ENCODE peak calls at places on chromosome 5, in five cellular contexts. F is GM23248, W is mammary epithelial cell, J is H9, G is neural progenitor cell. O is an unnamed sample.

GRCh38 chr5:168693883-168694282 is 114.7 kb upstream of the PANK3 start:
- DNase-seq in G (no peak), J (no peak), W (no peak), F (no peak), O (no peak)

GRCh38 chr5:80181618-80182211 is 74.1 kb downstream of the SERINC5 start:
- DNase-seq in F (no peak), G (no peak), W (peak; percentile 75), J (no peak), O (peak; percentile 91)

GRCh38 chr5:111653408-111653807 is 103.6 kb downstream of the NREP start:
- DNase-seq in F (no peak), J (no peak), W (no peak), G (no peak), O (no peak)

GRCh38 chr5:5421149-5421960 is 1.1 kb upstream of the ICE1 start:
- DNase-seq in J (no peak), W (peak; percentile 4), G (no peak), F (peak; percentile 48), O (peak; percentile 51)

GRCh38 chr5:104265531-104266130 is 703.0 kb upstream of the NUDT12 start:
- DNase-seq in F (no peak), J (no peak), W (no peak), G (peak; percentile 29), O (no peak)

GRCh38 chr5:111680737-111681413 is 76.1 kb downstream of the NREP start:
- DNase-seq in G (no peak), W (peak; percentile 96), J (no peak), F (peak; percentile 93), O (no peak)

GRCh38 chr5:77101298-77101697 is 14.2 kb upstream of the ZBED3 start:
- DNase-seq in F (peak; percentile 91), W (peak; percentile 76), G (no peak), J (no peak), O (no peak)

GRCh38 chr5:91499943-91500531 is 116.9 kb upstream of the ARRDC3 start:
- DNase-seq in G (peak; percentile 70), W (peak; percentile 29), J (no peak), F (peak; percentile 63), O (peak; percentile 54)

GRCh38 chr5:143086851-143087637 is 316.4 kb downstream of the NR3C1 start:
- DNase-seq in G (no peak), F (peak; percentile 71), J (no peak), W (peak; percentile 78), O (no peak)

GRCh38 chr5:36398137-36398536 is 96.4 kb upstream of the RANBP3L start:
- DNase-seq in J (no peak), F (peak; percentile 56), W (peak; percentile 19), G (peak; percentile 47), O (no peak)

GRCh38 chr5:179623906-179624741 is 653 bp upstream of the HNRNPH1 start:
- DNase-seq in W (peak; percentile 83), F (peak; percentile 93), G (peak; percentile 88), J (no peak), O (no peak)

GRCh38 chr5:179624841-179625271 is 1.4 kb upstream of the HNRNPH1 start:
- DNase-seq in J (peak; percentile 39), G (no peak), F (no peak), W (no peak), O (no peak)

GRCh38 chr5:179621551-179621971 is 1.9 kb downstream of the HNRNPH1 start:
- DNase-seq in J (no peak), W (no peak), F (no peak), G (no peak), O (peak; percentile 15)

GRCh38 chr5:179620703-179621350 is 2.6 kb downstream of the HNRNPH1 start:
- DNase-seq in F (peak; percentile 53), W (peak; percentile 19), J (no peak), G (no peak), O (no peak)

DNA sequence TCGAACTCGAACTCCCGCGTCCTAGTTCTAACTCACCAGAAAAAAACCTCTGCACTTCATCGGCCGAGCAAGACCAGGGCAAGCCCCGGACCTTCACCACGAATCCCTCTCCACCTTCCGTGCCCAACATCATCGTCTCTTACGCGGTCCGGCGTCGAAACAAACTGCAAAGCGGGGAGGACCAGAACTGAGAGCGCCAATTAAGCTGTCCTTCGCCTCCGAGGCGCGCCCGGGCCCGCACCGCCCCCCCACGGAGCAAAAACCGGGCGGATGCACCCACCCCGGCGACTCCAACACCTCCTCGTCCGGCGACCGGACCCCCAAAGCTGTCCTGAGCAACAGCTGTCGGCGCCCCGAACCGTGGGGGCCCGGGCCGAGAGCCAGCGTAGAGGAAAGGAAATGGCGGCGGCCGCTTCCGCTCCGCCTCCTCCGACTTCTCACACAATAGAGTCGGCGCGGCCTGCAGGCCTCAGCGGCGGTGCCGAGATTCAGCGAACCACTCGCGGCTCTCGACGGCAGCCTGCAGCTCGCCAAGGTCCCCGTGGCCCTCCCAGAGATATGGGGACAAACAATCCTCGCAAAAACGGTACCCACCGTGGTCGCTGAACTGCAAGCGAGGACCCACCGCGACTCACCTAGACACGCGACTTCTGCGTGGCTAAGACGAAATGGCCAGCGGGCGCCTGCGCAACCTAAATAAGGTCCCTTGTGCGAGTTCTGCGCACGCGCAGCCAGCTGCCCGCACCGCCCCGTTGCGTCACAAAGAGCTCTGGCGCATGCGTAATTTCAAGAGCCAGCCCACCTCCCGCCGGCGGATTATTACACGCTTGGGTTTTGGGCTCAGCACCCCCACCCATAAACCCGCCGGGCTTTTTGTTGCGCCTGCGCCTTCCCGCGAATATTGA is at the start of gene HNRNPH1:
- DNase-seq in W (peak; percentile 97), J (peak; percentile 95), F (peak; percentile 99), G (peak; percentile 98), O (peak; percentile 99)
- H3K4me2 ChIP-seq in W (peak within 1 kb of the TSS; percentile 100), J (peak within 1 kb of the TSS; percentile 91), F (peak within 1 kb of the TSS; percentile 90), G (peak within 1 kb of the TSS; percentile 99), O (peak within 1 kb of the TSS; percentile 92)

GRCh38 chr5:67011422-67011821 is 185.2 kb downstream of the CD180 start:
- DNase-seq in W (no peak), J (no peak), F (no peak), G (no peak), O (no peak)

GRCh38 chr5:67010684-67011409 is 185.8 kb downstream of the CD180 start:
- DNase-seq in F (peak; percentile 89), G (no peak), J (peak; percentile 28), W (peak; percentile 99), O (no peak)

GRCh38 chr5:67006152-67006848 is 190.3 kb downstream of the CD180 start:
- DNase-seq in J (no peak), F (no peak), W (no peak), G (no peak), O (no peak)

GRCh38 chr5:67012241-67012640 is 184.4 kb downstream of the CD180 start:
- DNase-seq in W (peak; percentile 94), F (peak; percentile 55), G (no peak), J (no peak), O (no peak)

GRCh38 chr5:67009028-67009427 is 187.6 kb downstream of the CD180 start:
- DNase-seq in G (no peak), W (peak; percentile 65), J (no peak), F (no peak), O (no peak)
- H3K4me1 ChIP-seq in G (peaks cover 18% of the 10 kb centered on the region), W (peaks cover 53% of the 10 kb centered on the region), J (no peaks in the 10 kb centered on the region), F (peaks cover 42% of the 10 kb centered on the region), O (peaks cover 6% of the 10 kb centered on the region)

DNA sequence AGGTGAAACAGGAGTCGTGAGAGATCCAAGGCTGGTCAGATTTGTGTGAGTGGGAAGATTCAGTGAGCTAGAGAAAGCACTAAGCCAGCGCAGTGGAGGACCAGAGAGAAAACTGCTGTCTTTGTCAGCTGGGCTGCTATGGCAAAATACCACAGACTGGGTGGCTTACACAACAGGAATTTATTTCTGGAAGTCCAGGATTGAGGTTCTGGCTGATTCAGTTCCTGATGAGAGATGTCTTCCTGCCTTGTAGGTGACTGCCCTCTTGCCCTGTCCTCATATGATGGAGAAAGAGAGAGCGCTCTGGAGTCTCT is 24.2 kb upstream of the ANKRD33B start:
- DNase-seq in F (peak; percentile 65), G (no peak), W (no peak), J (no peak), O (no peak)
- H3K4me2 ChIP-seq in F (peak overlapping the region; percentile 25), G (no peak overlapping the region), W (no peak overlapping the region), J (no peak overlapping the region), O (no peak overlapping the region)

GRCh38 chr5:40791715-40792139 is 6.4 kb downstream of the PRKAA1 start:
- DNase-seq in F (peak; percentile 64), G (no peak), J (no peak), W (no peak), O (no peak)
- H3K4me1 ChIP-seq in F (peaks cover 32% of the 10 kb centered on the region), G (peaks cover 3% of the 10 kb centered on the region), J (no peaks in the 10 kb centered on the region), W (peaks cover 10% of the 10 kb centered on the region), O (peaks cover 4% of the 10 kb centered on the region)

GRCh38 chr5:115963566-115963965 is 1.3 kb downstream of the LVRN start:
- DNase-seq in G (peak; percentile 33), J (no peak), F (no peak), W (no peak), O (no peak)
- H3K4me2 ChIP-seq in G (peak overlapping the region; percentile 69), J (peak overlapping the region; percentile 83), F (no peak overlapping the region), W (no peak overlapping the region), O (no peak overlapping the region)